ENCODE peak calls at places on chromosomes 1 and 21, in six cellular contexts. D is lower lobe of right lung; K is A549; P is heart left ventricle; N is CD8-positive, alpha-beta memory T cell; L is endothelial cell of umbilical vein. U is an unnamed sample.

GRCh38 chr1:228989992-228990827 is 254.9 kb downstream of the RHOU start:
- DNase-seq in P (peak; percentile 82), D (peak; percentile 81), L (peak; percentile 16), N (no peak), K (no peak), U (peak; percentile 21)

GRCh38 chr1:26994020-26994745 is 691 bp downstream of the TRNP1 start:
- DNase-seq in D (peak; percentile 58), K (no peak), L (no peak), N (no peak), P (no peak), U (no peak)

GRCh38 chr1:115133440-115133839 is 44.1 kb upstream of the TSPAN2 start:
- DNase-seq in K (peak; percentile 14), N (no peak), L (peak; percentile 60), P (no peak), D (no peak), U (no peak)

GRCh38 chr1:211420845-211421454 is 71.0 kb downstream of the RD3 start:
- DNase-seq in L (no peak), P (no peak), N (no peak), K (no peak), D (no peak), U (no peak)

GRCh38 chr1:116503535-116504307 is 67.1 kb downstream of the CD58 start:
- DNase-seq in P (peak; percentile 76), D (no peak), L (no peak), N (peak; percentile 23), K (no peak), U (no peak)

GRCh38 chr1:45205000-45205909 is 1.1 kb downstream of the ZSWIM5 start:
- DNase-seq in D (peak; percentile 54), P (peak; percentile 34), K (peak; percentile 11), L (peak; percentile 49), N (no peak), U (no peak)

GRCh38 chr1:27233677-27234053 is 767 bp upstream of the WDTC1 start:
- DNase-seq in K (no peak), L (no peak), P (peak; percentile 29), N (peak; percentile 40), D (no peak), U (no peak)

GRCh38 chr21:43191521-43191920 is 22.7 kb downstream of the CRYAA start:
- DNase-seq in K (no peak), N (no peak), D (no peak), L (no peak), P (no peak), U (no peak)

DNA sequence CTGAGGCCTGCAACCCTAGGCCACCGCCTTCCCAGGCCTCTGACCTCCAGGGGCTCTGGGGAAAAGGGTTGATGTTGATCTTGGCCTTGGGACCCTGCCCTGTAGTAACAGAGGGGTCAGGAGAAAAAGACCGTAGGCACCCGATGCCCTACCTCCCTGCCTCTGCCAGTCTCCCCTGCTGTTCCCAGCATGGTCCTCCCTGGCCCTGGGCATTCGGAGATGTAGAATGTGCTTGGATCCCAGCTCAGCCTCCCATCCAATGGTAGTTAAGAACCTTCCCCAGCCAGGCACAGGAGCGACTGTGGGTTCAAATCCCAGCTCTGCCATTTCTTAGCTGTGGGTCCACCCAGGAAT is 72.0 kb upstream of the TARDBP start:
- DNase-seq in K (no peak), D (no peak), N (no peak), P (no peak), L (no peak), U (no peak)
- H3K27ac ChIP-seq in K (no peak overlapping the region), D (no peak overlapping the region), N (no peak overlapping the region), P (no peak overlapping the region), L (no peak overlapping the region), U (no peak overlapping the region)

DNA sequence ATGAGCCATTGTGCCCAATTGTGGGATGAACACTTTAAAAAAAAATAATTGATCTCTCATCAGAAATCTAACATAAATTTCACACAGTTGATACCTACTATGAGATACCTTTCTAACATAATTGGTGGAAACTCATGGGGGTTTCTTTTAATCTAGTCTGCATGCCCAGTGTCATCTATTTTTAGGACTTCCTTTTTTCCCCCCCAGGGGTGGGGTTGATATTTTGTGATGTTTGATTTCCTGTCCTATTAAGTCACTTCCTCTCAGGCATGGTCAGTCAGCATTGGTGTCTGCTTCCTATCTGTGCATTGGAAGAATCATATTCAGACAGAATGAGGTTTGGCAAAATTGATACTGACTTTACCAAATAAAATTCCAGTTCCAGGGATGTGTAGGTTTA is 21.5 kb downstream of the NFYC start:
- DNase-seq in P (no peak), K (no peak), N (peak; percentile 36), D (no peak), L (peak; percentile 31), U (no peak)
- H3K4me1 ChIP-seq in P (peaks cover 32% of the 10 kb centered on the region), K (peaks cover 59% of the 10 kb centered on the region), N (peaks cover 52% of the 10 kb centered on the region), D (peaks cover 93% of the 10 kb centered on the region), L (peaks cover 26% of the 10 kb centered on the region), U (peaks cover 40% of the 10 kb centered on the region)

GRCh38 chr1:69930396-69930795 is 275.0 kb downstream of the LRRC40 start:
- DNase-seq in N (no peak), D (no peak), L (no peak), K (no peak), P (no peak), U (no peak)
- H3K27ac ChIP-seq in N (no peak overlapping the region), D (no peak overlapping the region), L (no peak overlapping the region), K (no peak overlapping the region), P (no peak overlapping the region), U (no peak overlapping the region)

GRCh38 chr1:230858236-230858820 is 10.0 kb downstream of the C1orf198 start:
- DNase-seq in N (no peak), P (no peak), K (no peak), D (no peak), L (no peak), U (no peak)
- H3K4me1 ChIP-seq in N (no peaks in the 10 kb centered on the region), P (peaks cover 26% of the 10 kb centered on the region), K (peaks cover 14% of the 10 kb centered on the region), D (peaks cover 62% of the 10 kb centered on the region), L (peaks cover 4% of the 10 kb centered on the region), U (peaks cover 98% of the 10 kb centered on the region)

U was measured in thoracic aorta.